ENCODE peak calls at places on chromosomes 12 and 14, in four cellular contexts. O is WERI-Rb-1, L is colonic mucosa, J is astrocyte. M is an unnamed sample.

GRCh38 chr14:20934148-20934762 is 21.0 kb upstream of the RNASE2 start:
- DNase-seq in J (no peak), O (peak), L (no peak), M (no peak)

GRCh38 chr14:62428429-62429203 is 616.6 kb downstream of the KCNH5 start:
- DNase-seq in O (peak), J (peak), L (no peak), M (no peak)

GRCh38 chr12:132253698-132254480 is 75.5 kb downstream of the GALNT9 start:
- DNase-seq in L (no peak), J (no peak), O (no peak), M (no peak)

GRCh38 chr12:104138747-104139186 is 757 bp upstream of the NFYB start:
- DNase-seq in J (no peak), L (no peak), O (peak), M (no peak)

GRCh38 chr12:57893460-57894353 is 47.2 kb upstream of the CTDSP2 start:
- DNase-seq in O (no peak), L (peak), J (peak), M (no peak)

GRCh38 chr12:49253033-49253623 is 11.8 kb upstream of the TUBA1C start:
- DNase-seq in O (no peak), J (peak), L (no peak), M (no peak)

GRCh38 chr12:53218551-53219114 is 11.6 kb upstream of the ITGB7 start:
- DNase-seq in J (no peak), L (peak), O (no peak), M (no peak)

GRCh38 chr12:107053709-107054108 is 39.6 kb downstream of the CRY1 start:
- DNase-seq in J (no peak), L (no peak), O (no peak), M (no peak)

GRCh38 chr14:61631044-61631692 is 64.1 kb upstream of the HIF1A start:
- DNase-seq in J (no peak), L (no peak), O (no peak), M (no peak)

GRCh38 chr12:53985358-53985899 is 483 bp downstream of the HOXC10 start:
- DNase-seq in J (no peak), O (peak), L (no peak), M (no peak)

GRCh38 chr14:87873741-87874140 is 119.2 kb downstream of the GALC start:
- DNase-seq in O (no peak), J (peak), L (no peak), M (no peak)

GRCh38 chr12:6703631-6704030 is 3.0 kb upstream of the PIANP start:
- DNase-seq in O (peak), L (no peak), J (no peak), M (no peak)

GRCh38 chr12:104573-105081 is 38.1 kb downstream of the IQSEC3 start:
- DNase-seq in J (no peak), O (no peak), L (peak), M (no peak)

GRCh38 chr14:23379331-23380196 is 2.7 kb downstream of the CMTM5 start:
- DNase-seq in O (peak), L (peak), J (no peak), M (peak)

GRCh38 chr12:15205341-15206010 is 15.7 kb downstream of the RERG start:
- DNase-seq in L (no peak), J (no peak), O (no peak), M (no peak)
- TF ChIP-seq CTCF in L (no peak), J (no peak), O (no peak), M (no peak)

GRCh38 chr12:27844427-27845090 is 64.5 kb upstream of the MANSC4 start:
- DNase-seq in L (no peak), O (peak), J (peak), M (no peak)
- H3K27ac ChIP-seq in L (no peak), O (no peak), J (no peak), M (no peak)

DNA sequence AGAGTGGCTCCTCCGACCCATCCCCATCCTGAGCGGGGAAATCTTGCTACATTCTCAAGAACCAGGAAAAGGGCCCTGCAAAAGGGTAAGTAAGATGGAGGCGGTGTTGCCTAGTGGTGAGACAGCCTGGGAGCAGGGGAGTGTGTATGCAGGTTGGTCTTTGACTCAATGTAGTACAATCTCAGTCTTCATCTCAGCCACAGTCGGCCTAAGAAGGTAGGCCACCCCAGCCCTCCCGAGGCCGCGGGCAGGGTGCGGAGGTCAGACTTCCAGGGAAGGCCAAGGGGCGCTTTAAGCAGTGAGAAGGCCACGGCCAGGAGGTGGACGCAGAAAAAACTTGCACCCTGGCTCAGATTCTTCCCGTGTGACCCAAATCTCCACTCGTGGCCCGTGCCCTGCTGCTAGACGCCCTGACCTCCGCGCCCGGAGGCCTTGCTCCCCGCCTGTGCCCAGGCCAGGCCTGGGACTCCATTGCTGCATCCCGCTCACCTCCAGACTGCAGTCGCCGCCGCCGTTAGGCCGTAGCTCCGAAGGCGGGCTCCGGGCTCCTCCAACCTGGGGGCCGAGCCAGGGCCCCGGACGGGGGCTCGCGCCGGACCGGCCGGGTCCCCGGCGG is 435 bp downstream of the FOXM1 start:
- DNase-seq in J (no peak), L (no peak), O (peak), M (no peak)
- TF ChIP-seq CTCF in J (no peak), L (no peak), O (no peak), M (no peak)

DNA sequence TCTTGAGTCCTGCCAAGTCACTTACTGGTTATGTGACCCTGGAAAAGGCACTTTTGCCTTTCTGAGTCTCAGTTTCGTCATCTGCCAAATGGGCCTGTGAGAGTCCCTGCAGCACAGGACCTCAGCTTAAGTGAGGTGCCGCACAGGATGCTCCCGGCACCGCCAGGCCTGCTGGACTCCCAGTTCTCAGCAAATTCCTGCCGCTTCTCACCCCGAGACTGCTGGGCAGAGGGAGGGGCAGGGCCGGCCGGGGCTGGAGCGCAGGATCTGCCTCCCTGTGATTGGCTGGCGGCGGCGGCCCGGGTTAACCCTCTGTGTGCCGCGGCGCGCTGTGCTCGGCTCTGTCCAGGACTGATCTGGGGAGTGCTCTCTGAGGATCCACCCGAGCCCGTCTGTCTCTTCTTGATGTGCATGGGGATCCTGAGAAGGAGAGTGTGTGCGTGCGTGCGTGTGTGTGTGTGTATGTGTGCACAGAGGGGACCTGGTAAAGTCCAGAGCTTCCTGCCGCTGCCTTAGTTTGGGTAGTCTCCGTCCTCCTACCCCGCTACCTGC is 8.6 kb downstream of the SETD1B start:
- DNase-seq in J (peak), O (no peak), L (peak), M (no peak)
- H3K27ac ChIP-seq in J (peak), O (no peak), L (peak), M (no peak)

GRCh38 chr14:70317091-70317968 is 42.2 kb downstream of the COX16 start:
- DNase-seq in J (no peak), L (no peak), O (peak), M (no peak)

GRCh38 chr14:70318635-70319013 is 40.9 kb downstream of the COX16 start:
- DNase-seq in J (no peak), L (no peak), O (no peak), M (no peak)

GRCh38 chr14:70315942-70316341 is 43.5 kb downstream of the COX16 start:
- DNase-seq in J (no peak), L (no peak), O (no peak), M (no peak)

GRCh38 chr14:70320294-70320693 is 39.2 kb downstream of the COX16 start:
- DNase-seq in J (no peak), O (no peak), L (no peak), M (no peak)

DNA sequence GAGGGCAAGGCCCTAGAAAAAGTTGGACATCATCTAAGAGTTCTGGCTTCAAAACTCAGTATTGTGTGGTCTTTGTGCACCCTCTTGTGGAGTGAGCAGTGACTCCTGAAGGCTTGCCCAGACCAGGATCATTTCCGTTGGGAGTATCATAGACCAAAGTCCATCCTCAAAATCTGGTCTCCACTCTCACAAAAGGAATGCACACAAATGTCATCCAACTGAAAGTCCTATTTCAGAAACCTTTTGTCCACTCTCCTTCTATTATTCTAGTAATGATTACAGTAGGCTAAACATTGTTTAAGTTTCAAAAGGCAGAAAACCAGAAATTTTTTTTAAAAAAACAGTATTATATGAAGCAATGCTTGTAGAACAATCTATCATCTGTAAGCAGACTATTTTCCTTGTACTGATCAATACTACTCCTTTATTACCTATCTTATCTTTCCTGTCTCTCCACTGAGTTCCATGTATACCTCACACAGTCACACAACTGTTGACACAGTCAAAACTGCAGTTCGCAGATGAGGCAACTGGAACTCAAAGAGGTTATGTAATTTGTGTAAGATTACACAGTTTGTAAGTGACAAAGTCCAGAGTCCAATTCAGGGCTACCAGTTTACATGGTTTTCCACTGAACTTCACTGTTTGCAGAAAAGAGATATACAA is 41.4 kb downstream of the COX16 start:
- DNase-seq in J (peak), O (peak), L (peak), M (no peak)
- TF ChIP-seq CTCF in J (peak), O (peak), L (peak), M (no peak)

GRCh38 chr14:103882503-103883262 is 35.3 kb upstream of the PPP1R13B start:
- DNase-seq in L (no peak), J (no peak), O (no peak), M (no peak)
- H3K27ac ChIP-seq in L (no peak), J (no peak), O (no peak), M (no peak)